ENCODE peak calls at places on chromosomes 3 and 15, in six cellular contexts. V, I, H, N, K and G are unnamed samples.

GRCh38 chr3:56878046-56878445 is 76.3 kb upstream of the ARHGEF3 start:
- DNase-seq in V (no peak), I (no peak), H (no peak), N (no peak), K (peak), G (peak)

GRCh38 chr15:73051811-73052678 is at the start of gene NEO1:
- DNase-seq in V (peak), I (peak), H (no peak), N (peak), K (peak), G (peak)

GRCh38 chr3:186239321-186239720 is 122.7 kb downstream of the DGKG start:
- DNase-seq in V (no peak), I (no peak), H (no peak), N (no peak), K (no peak), G (no peak)

GRCh38 chr3:159158213-159158612 is 356.4 kb downstream of the MFSD1 start:
- DNase-seq in V (no peak), I (no peak), H (no peak), N (no peak), K (peak), G (peak)

GRCh38 chr3:193068365-193068764 is 150.7 kb upstream of the MB21D2 start:
- DNase-seq in V (no peak), I (no peak), H (no peak), N (no peak), K (no peak), G (no peak)

GRCh38 chr3:193711964-193712598 is 119.1 kb downstream of the OPA1 start:
- DNase-seq in V (no peak), I (no peak), H (no peak), N (no peak), K (no peak), G (no peak)

GRCh38 chr3:172315401-172316091 is 132.7 kb downstream of the GHSR start:
- DNase-seq in V (no peak), I (peak), H (peak), N (no peak), K (peak), G (peak)

GRCh38 chr3:184562875-184563568 is 1.4 kb downstream of the EPHB3 start:
- DNase-seq in V (peak), I (no peak), H (no peak), N (peak), K (no peak), G (no peak)

GRCh38 chr3:21462151-21462550 is 288.9 kb downstream of the ZNF385D start:
- DNase-seq in V (no peak), I (no peak), H (no peak), N (no peak), K (no peak), G (peak)

GRCh38 chr15:80514071-80514780 is 110.0 kb downstream of the ARNT2 start:
- DNase-seq in V (no peak), I (peak), H (peak), N (no peak), K (peak), G (peak)

GRCh38 chr3:155131104-155131503 is 51.0 kb downstream of the MME start:
- DNase-seq in V (no peak), I (no peak), H (no peak), N (no peak), K (peak), G (peak)

GRCh38 chr3:197424674-197425484 is 126.5 kb upstream of the DLG1 start:
- DNase-seq in V (no peak), I (no peak), H (no peak), N (no peak), K (no peak), G (no peak)

GRCh38 chr3:108887777-108888176 is 65.2 kb downstream of the TRAT1 start:
- DNase-seq in V (no peak), I (no peak), H (no peak), N (no peak), K (no peak), G (no peak)

GRCh38 chr15:83920115-83920514 is 266.2 kb downstream of the ADAMTSL3 start:
- DNase-seq in V (no peak), I (no peak), H (no peak), N (no peak), K (no peak), G (no peak)

GRCh38 chr3:175338775-175339535 is 479.8 kb downstream of the NAALADL2 start:
- DNase-seq in V (peak), I (peak), H (no peak), N (no peak), K (peak), G (peak)

GRCh38 chr3:156161172-156161571 is 40.8 kb downstream of the KCNAB1 start:
- DNase-seq in V (no peak), I (no peak), H (no peak), N (no peak), K (peak), G (peak)

GRCh38 chr15:52280326-52281084 is 15.1 kb downstream of the MYO5C start:
- DNase-seq in V (no peak), I (no peak), H (no peak), N (no peak), K (no peak), G (no peak)

GRCh38 chr3:154151969-154152368 is 30.8 kb downstream of the ARHGEF26 start:
- DNase-seq in V (peak), I (no peak), H (peak), N (no peak), K (peak), G (peak)

GRCh38 chr3:58353722-58354553 is 21.2 kb downstream of the PXK start:
- DNase-seq in V (no peak), I (no peak), H (no peak), N (no peak), K (peak), G (peak)

DNA sequence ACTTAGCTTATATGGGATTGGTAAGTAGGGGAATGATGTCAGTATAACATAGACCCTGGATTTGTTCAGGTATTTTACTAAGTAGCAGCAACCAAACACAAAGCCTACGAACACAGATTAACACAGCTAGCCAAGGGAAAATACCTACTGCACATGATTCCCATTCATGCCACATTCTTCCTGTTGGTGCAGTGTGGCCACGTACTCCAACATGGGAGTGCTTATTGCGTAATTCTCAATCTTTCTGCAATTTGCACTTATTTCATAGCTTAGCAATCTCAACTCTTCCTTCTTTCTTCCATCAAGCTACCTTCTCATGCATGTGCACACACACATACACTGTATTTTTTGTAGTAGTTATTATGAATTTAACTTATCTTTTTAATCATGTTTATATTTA is 186.8 kb downstream of the IL5RA start:
- DNase-seq in V (no peak), I (no peak), H (no peak), N (no peak), K (no peak), G (no peak)
- TF ChIP-seq CTCF in V (no peak), I (no peak), H (no peak), N (no peak), K (no peak), G (no peak)

GRCh38 chr15:63276342-63277043 is 912 bp upstream of the APH1B start:
- DNase-seq in V (no peak), I (no peak), H (no peak), N (no peak), K (no peak), G (peak)

GRCh38 chr15:63277893-63278505 is 594 bp downstream of the APH1B start:
- DNase-seq in V (no peak), I (no peak), H (no peak), N (no peak), K (peak), G (peak)

GRCh38 chr15:63274427-63274826 is 3.0 kb upstream of the APH1B start:
- DNase-seq in V (no peak), I (no peak), H (no peak), N (no peak), K (peak), G (no peak)

GRCh38 chr15:63283126-63283525 is 5.7 kb downstream of the APH1B start:
- DNase-seq in V (no peak), I (no peak), H (no peak), N (no peak), K (no peak), G (no peak)

DNA sequence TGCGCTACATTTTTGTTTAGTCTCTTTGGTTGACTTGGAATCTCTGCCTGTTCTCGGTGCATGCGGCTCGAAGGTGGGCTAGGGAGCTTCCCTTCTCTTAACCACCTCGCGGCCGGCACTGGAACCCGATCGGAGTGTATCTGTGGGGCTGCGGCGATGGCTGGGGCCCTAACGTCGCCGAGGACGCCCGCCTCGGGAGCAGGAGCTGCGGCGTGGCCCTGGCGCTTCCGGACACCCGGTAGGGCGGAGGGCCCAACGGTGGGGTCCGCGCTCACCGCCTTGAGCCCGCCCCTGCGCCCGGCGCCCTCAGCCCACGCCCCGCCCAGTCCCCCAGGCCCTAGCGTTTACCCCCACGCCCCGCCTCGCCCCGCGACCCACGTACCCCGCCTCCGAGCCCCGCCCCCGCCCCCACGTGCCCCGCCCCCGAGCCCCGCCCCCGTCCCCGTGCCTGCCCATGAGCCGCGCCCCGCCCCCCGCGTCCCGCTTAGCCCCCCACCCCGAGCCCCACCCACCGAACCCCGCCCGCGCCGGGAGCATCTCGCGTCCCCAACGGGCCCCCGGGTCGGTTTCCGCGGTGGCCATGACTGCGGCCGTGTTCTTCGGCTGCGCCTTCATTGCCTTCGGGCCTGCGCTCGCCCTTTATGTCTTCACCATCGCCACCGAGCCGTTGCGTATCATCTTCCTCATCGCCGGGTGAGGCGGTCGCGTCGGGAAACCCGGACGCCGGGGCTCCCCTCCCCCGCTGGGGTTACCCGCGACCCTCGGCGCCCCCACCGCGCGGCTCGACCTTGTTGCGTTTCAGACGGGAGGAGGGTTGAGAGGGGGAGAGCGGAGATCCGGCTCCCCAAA is at the start of gene APH1B:
- DNase-seq in V (no peak), I (peak), H (peak), N (peak), K (peak), G (no peak)
- TF ChIP-seq CTCF in V (no peak), I (no peak), H (no peak), N (no peak), K (no peak), G (no peak)

DNA sequence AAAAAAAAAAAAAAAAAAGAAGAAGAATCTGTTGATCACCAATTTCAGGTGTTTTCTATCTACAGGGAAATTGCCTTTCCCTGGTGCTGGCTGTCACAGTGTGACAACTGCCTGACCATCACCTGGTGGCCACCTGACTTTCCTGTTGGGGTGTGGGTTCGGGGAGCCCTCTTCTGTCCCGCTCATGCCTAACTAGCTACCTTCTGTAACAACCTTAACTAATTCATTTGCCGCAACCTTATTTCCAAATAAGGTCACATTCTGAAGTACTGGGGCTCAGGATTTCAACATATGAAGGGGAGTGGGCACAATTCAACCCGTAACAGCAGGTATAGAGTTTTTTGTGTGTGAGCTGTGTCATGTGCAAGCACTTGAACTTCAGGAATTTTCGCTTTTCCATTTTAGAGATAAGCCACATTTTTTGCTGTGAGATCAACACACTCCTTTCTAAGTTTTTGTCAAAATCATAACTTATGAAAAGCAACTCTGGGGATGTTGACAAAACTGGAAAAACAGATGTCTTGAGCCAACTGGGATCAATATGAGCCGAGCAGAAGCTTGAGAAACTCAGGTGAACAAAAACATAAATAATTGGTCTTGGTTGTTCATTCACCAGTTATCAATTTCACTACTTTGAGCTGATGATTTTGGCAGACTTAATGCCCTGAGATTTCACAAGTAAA is 242.0 kb upstream of the RGMA start:
- DNase-seq in V (no peak), I (no peak), H (no peak), N (no peak), K (no peak), G (no peak)
- TF ChIP-seq CTCF in V (no peak), I (no peak), H (no peak), N (no peak), K (no peak), G (no peak)

DNA sequence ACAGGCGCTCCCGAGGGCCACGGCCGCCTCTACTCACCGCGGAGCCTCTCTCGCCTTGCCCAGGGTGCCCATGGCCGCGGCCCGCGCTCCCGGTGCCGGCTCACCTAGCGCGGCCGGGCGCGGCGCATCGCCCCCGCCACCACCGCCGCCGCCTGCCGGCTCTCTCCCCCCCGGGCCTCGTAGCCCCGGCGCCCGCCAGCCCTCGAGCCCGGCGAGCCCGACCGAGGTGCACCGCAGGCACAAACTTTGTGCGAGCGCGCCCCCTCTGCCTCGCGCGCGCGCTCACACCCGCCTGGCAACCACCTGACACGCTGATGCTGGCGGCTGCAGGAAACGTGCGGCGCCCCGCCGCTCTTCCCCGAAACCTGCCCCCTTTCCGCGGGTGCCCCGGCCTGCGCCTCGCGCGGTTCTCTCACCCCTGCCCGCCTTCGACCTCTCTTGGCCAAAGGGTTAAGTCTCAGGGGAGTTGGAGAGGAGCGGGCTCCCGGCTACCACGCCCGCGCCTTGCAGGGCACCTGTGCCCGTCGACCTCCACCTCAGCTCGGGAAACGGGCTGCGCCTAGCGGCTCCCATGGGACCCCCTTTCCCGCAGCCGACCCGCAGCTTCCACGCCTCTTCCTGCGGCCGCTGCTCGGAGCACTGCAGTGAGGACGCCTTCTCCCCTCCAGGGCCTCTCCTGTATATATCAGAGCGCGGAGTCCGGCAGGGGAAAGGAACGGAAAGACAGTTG is at the start of gene RASGRP1:
- DNase-seq in V (no peak), I (no peak), H (no peak), N (peak), K (peak), G (peak)
- TF ChIP-seq CTCF in V (peak), I (no peak), H (peak), N (peak), K (peak), G (no peak)

DNA sequence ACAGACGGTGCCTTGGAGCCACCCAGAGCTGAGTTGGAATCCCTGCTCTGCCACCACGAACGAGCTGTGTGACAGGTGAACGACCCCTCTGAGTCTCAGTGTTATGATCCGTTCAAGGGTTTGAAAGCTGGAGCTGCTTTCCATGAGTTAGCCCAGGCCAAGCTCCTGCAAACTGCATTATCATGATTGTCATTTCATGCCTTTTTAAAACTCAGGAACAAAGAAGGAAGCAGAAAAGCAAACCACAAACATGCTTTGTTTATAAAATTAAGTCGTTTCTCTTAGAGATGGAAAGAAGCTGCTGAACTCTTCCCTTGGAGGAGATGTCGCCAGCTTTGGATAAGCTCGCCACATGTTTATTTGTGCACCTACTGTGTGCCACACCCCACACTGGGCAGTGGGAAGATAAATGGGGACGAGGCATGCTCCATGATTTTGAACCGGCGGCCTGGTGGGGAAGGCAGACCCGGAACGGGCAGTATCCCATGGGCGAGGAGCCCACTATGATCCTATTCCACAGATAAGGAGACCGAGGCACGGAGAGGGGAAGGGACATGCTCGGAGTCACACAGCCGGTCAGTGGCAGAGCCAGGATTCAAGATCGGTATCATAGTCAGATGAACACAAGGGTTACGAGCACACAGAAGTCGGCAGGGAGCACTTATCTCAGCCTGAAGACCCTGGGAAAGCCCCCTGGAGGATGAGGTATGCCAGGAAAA is 15.9 kb downstream of the HRH1 start:
- DNase-seq in V (no peak), I (no peak), H (no peak), N (no peak), K (peak), G (no peak)
- TF ChIP-seq CTCF in V (no peak), I (no peak), H (no peak), N (no peak), K (no peak), G (no peak)

DNA sequence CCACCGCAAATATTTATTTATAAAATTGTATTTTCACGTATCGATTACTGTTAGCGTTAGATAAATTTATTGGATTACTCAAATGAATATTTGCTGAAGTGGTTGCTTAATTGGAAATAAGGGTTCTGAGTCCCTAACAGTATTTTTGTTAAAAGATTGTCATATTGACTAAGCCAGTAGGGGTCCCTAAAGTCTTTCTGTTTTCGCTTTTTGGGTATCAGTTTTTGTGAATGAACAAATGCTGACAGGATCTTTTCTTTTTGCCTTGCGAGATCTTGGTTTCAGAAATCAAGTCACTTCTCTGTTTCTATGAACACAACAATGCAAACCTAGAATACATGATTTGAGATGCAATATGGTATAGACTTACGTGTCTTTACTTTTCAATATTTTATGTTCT is 7.1 kb downstream of the RAD51 start:
- DNase-seq in V (no peak), I (no peak), H (no peak), N (no peak), K (peak), G (peak)
- TF ChIP-seq CTCF in V (no peak), I (no peak), H (peak), N (peak), K (peak), G (peak)